ENCODE peak calls at places on chromosome 22, in seven cellular contexts. H, P, K, X, E, Y and M are unnamed samples.

GRCh38 chr22:48250286-48250895 is 1487.9 kb downstream of the TBC1D22A start:
- DNase-seq in H (no peak), P (no peak), E (no peak), Y (no peak), K (no peak), X (no peak), M (no peak)

GRCh38 chr22:48313156-48313555 is 1514.5 kb downstream of the BRD1 start:
- DNase-seq in K (no peak), H (no peak), X (no peak), E (no peak), P (no peak), Y (no peak), M (no peak)

GRCh38 chr22:38429460-38430128 is 25.4 kb downstream of the KCNJ4 start:
- DNase-seq in Y (peak; percentile 52), H (no peak), P (no peak), X (no peak), E (no peak), K (peak; percentile 23), M (no peak)

GRCh38 chr22:38083931-38084631 is at the start of gene SLC16A8:
- DNase-seq in H (peak; percentile 57), E (peak; percentile 34), Y (peak; percentile 76), P (no peak), X (no peak), K (no peak), M (no peak)

GRCh38 chr22:37121887-37122591 is 12.5 kb upstream of the TMPRSS6 start:
- DNase-seq in Y (no peak), P (no peak), K (no peak), H (peak; percentile 85), X (peak; percentile 80), E (no peak), M (no peak)

GRCh38 chr22:49046546-49047305 is 780.9 kb downstream of the BRD1 start:
- DNase-seq in P (peak; percentile 30), H (peak; percentile 90), E (no peak), K (peak; percentile 72), X (no peak), Y (peak; percentile 72), M (no peak)

GRCh38 chr22:16953206-16954059 is 54.6 kb downstream of the GAB4 start:
- DNase-seq in E (no peak), K (no peak), H (no peak), X (no peak), P (no peak), Y (no peak), M (no peak)

GRCh38 chr22:27499121-27499520 is 302.4 kb downstream of the MN1 start:
- DNase-seq in K (no peak), Y (no peak), P (no peak), E (no peak), X (no peak), H (no peak), M (no peak)

GRCh38 chr22:46079861-46080821 is 70.2 kb upstream of the PPARA start:
- DNase-seq in P (peak; percentile 90), E (peak; percentile 84), X (peak; percentile 89), K (no peak), Y (no peak), H (no peak), M (peak; percentile 80)